ENCODE peak calls at places on chromosomes 4 and X, in six cellular contexts. C, F, H, I, T and L are unnamed samples.

GRCh38 chr4:11420327-11420726 is 8.4 kb downstream of the HS3ST1 start:
- DNase-seq in T (no peak), H (no peak), F (no peak), C (no peak), I (no peak), L (no peak)

GRCh38 chr4:123825596-123826291 is 429.1 kb downstream of the SPRY1 start:
- DNase-seq in T (no peak), H (no peak), I (peak; percentile 82), C (no peak), F (peak; percentile 64), L (no peak)

GRCh38 chr4:76809594-76810305 is 88.2 kb downstream of the SOWAHB start:
- DNase-seq in H (no peak), I (peak; percentile 22), C (no peak), T (no peak), F (no peak), L (no peak)

GRCh38 chrX:113001836-113002235 is 161.2 kb upstream of the AMOT start:
- DNase-seq in F (no peak), T (no peak), C (no peak), I (no peak), H (no peak), L (no peak)

GRCh38 chr4:79927931-79928330 is 145.1 kb downstream of the ANTXR2 start:
- DNase-seq in I (no peak), H (no peak), F (no peak), C (no peak), T (no peak), L (no peak)

GRCh38 chrX:51641421-51642021 is 22.8 kb upstream of the CENPVL3 start:
- DNase-seq in H (no peak), C (no peak), T (no peak), F (peak; percentile 47), I (peak; percentile 49), L (no peak)

GRCh38 chrX:134981910-134982309 is 8.9 kb upstream of the SMIM10 start:
- DNase-seq in H (no peak), F (no peak), C (no peak), T (no peak), I (no peak), L (no peak)

GRCh38 chr4:7651461-7651921 is 216.8 kb upstream of the PSAPL1 start:
- DNase-seq in I (peak; percentile 39), F (peak; percentile 58), C (no peak), H (no peak), T (no peak), L (no peak)

GRCh38 chr4:87423313-87424031 is 1.1 kb downstream of the NUDT9 start:
- DNase-seq in F (peak; percentile 14), C (no peak), H (no peak), T (no peak), I (peak; percentile 25), L (no peak)

GRCh38 chr4:150411527-150411926 is 170.4 kb upstream of the MAB21L2 start:
- DNase-seq in H (no peak), I (peak; percentile 25), T (no peak), F (no peak), C (no peak), L (no peak)

GRCh38 chr4:33628296-33628695 is 2616.0 kb downstream of the ARAP2 start:
- DNase-seq in F (peak; percentile 20), H (no peak), T (no peak), C (no peak), I (no peak), L (no peak)

GRCh38 chrX:916235-916609 is 285.6 kb downstream of the SHOX start:
- DNase-seq in C (no peak), I (peak; percentile 9), F (no peak), T (no peak), H (no peak), L (no peak)

GRCh38 chr4:173012608-173013007 is 156.0 kb upstream of the GALNT7 start:
- DNase-seq in I (no peak), F (no peak), T (no peak), C (no peak), H (no peak), L (no peak)

GRCh38 chr4:11480683-11481082 is 52.0 kb upstream of the HS3ST1 start:
- DNase-seq in C (no peak), I (no peak), H (no peak), F (peak; percentile 16), T (no peak), L (no peak)

GRCh38 chrX:119688856-119689455 is 4.0 kb downstream of the SEPTIN6 start:
- DNase-seq in F (no peak), I (no peak), C (no peak), H (no peak), T (no peak), L (no peak)

GRCh38 chr4:87574996-87575395 is 33.3 kb upstream of the DSPP start:
- DNase-seq in T (no peak), I (peak; percentile 35), F (no peak), H (no peak), C (no peak), L (no peak)

GRCh38 chr4:183658362-183659028 is 490 bp downstream of the RWDD4 start:
- DNase-seq in I (peak; percentile 37), C (no peak), T (peak; percentile 12), F (peak; percentile 17), H (peak; percentile 27), L (no peak)

GRCh38 chr4:8913858-8914460 is 42.3 kb upstream of the HMX1 start:
- DNase-seq in H (no peak), T (no peak), F (no peak), C (peak; percentile 57), I (no peak), L (no peak)

GRCh38 chr4:39568805-39569204 is 41.6 kb upstream of the UGDH start:
- DNase-seq in F (no peak), H (no peak), C (no peak), I (no peak), T (no peak), L (no peak)

GRCh38 chrX:21747523-21747922 is 10.4 kb downstream of the SMPX start:
- DNase-seq in F (no peak), C (no peak), H (no peak), I (no peak), T (no peak), L (no peak)

GRCh38 chrX:106404512-106404911 is 207.3 kb upstream of the RADX start:
- DNase-seq in H (no peak), C (no peak), F (no peak), I (no peak), T (no peak), L (no peak)

GRCh38 chrX:153925739-153926593 is at the start of gene ARHGAP4:
- DNase-seq in F (no peak), I (no peak), C (no peak), H (no peak), T (peak; percentile 49), L (peak; percentile 49)

GRCh38 chrX:25019707-25020390 is 4.1 kb upstream of the ARX start:
- DNase-seq in I (no peak), C (no peak), H (no peak), T (no peak), F (no peak), L (no peak)

GRCh38 chr4:105060628-105061027 is 86.0 kb upstream of the TET2 start:
- DNase-seq in C (no peak), F (peak; percentile 83), H (no peak), I (peak; percentile 38), T (no peak), L (no peak)

GRCh38 chr4:186939766-186940165 is 216.1 kb upstream of the FAT1 start:
- DNase-seq in F (no peak), H (no peak), I (no peak), C (no peak), T (no peak), L (no peak)